ENCODE peak calls at places on chromosomes 5 and 9, in nine cellular contexts. H is CD8-positive, alpha-beta memory T cell; V is epithelial cell of esophagus; G is effector memory CD4-positive, alpha-beta T cell; X is CD4-positive, alpha-beta memory T cell; W is foreskin fibroblast; Z is adrenal gland; T is AG04449; R is astrocyte of the spinal cord. I is an unnamed sample.

GRCh38 chr9:76852026-76852425 is 53.9 kb downstream of the PRUNE2 start:
- DNase-seq in X (no peak), G (no peak), Z (no peak), V (no peak), T (no peak), W (no peak), H (no peak), R (no peak), I (no peak)

GRCh38 chr5:65390208-65390607 is 91.5 kb downstream of the ADAMTS6 start:
- DNase-seq in X (no peak), Z (no peak), T (no peak), G (no peak), W (no peak), V (no peak), R (no peak), H (no peak), I (no peak)

GRCh38 chr5:98173334-98173733 is 600.1 kb upstream of the RGMB start:
- DNase-seq in G (no peak), X (no peak), R (peak; percentile 58), T (no peak), Z (no peak), V (peak; percentile 68), W (peak; percentile 74), H (no peak), I (no peak)

GRCh38 chr5:173457482-173457881 is 129.3 kb upstream of the STC2 start:
- DNase-seq in T (no peak), G (no peak), H (no peak), W (no peak), Z (no peak), X (no peak), R (no peak), V (no peak), I (no peak)

GRCh38 chr9:134630861-134631260 is 10.7 kb upstream of the COL5A1 start:
- DNase-seq in T (no peak), R (no peak), G (no peak), Z (peak; percentile 30), W (no peak), X (no peak), V (no peak), H (no peak), I (no peak)

GRCh38 chr5:149962040-149962439 is 1.5 kb downstream of the SLC26A2 start:
- DNase-seq in G (no peak), H (no peak), X (no peak), T (no peak), R (peak; percentile 71), Z (no peak), V (peak; percentile 60), W (peak; percentile 40), I (peak; percentile 5)

GRCh38 chr9:8332871-8333270 is 533.3 kb upstream of the DMAC1 start:
- DNase-seq in R (no peak), W (no peak), H (no peak), T (no peak), Z (no peak), X (no peak), V (no peak), G (no peak), I (no peak)

GRCh38 chr9:89483592-89484474 is 14.1 kb downstream of the SEMA4D start:
- DNase-seq in T (no peak), H (peak; percentile 71), X (peak; percentile 83), R (no peak), W (no peak), Z (peak; percentile 49), V (no peak), G (peak; percentile 57), I (peak; percentile 67)

GRCh38 chr5:177098103-177098771 is 11.5 kb downstream of the FGFR4 start:
- DNase-seq in Z (no peak), T (no peak), G (no peak), R (peak; percentile 18), W (peak; percentile 46), X (no peak), H (no peak), V (no peak), I (no peak)

GRCh38 chr9:107809859-107810492 is 320.4 kb upstream of the KLF4 start:
- DNase-seq in R (peak; percentile 8), W (no peak), H (no peak), T (no peak), G (no peak), X (no peak), V (peak; percentile 84), Z (no peak), I (no peak)

GRCh38 chr5:42840279-42840678 is 28.6 kb upstream of the SELENOP start:
- DNase-seq in T (peak; percentile 74), G (no peak), R (peak; percentile 92), Z (peak; percentile 74), V (peak; percentile 15), H (no peak), X (no peak), W (peak; percentile 72), I (no peak)

GRCh38 chr5:116455061-116455460 is 119.6 kb downstream of the SEMA6A start:
- DNase-seq in V (no peak), Z (no peak), G (no peak), T (no peak), W (peak; percentile 2), X (no peak), R (peak; percentile 63), H (no peak), I (no peak)

GRCh38 chr5:37701868-37702267 is 138.0 kb downstream of the GDNF start:
- DNase-seq in G (no peak), Z (no peak), R (no peak), T (no peak), H (no peak), X (no peak), V (no peak), W (no peak), I (no peak)

GRCh38 chr5:138610468-138611294 is 35.5 kb upstream of the HSPA9 start:
- DNase-seq in G (no peak), R (no peak), H (no peak), X (no peak), W (no peak), T (no peak), Z (no peak), V (no peak), I (no peak)

DNA sequence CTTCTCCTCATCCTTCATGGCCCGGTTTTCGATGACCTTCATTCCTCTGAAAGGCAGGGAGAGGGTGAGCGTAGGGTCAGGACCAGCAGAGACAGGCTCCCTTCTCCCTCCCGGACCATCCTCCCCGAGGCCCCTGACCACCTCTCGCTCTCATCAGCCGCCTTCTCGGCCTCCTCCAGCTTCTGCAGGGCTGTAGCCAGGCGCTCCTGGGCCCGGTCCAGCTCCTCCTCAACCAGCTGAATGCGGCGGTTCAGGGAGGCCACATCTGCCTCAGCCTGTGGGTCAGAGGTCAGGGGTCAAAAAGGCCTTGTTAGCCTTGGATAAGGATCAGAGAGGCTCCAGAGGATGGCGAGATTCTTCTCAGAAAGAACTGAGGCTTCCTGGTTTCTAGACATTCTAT is 4.2 kb downstream of the TPM2 start:
- DNase-seq in V (no peak), Z (no peak), X (no peak), W (no peak), T (no peak), H (no peak), G (no peak), R (no peak), I (no peak)
- H3K4me3 ChIP-seq in V (no peak overlapping the region), Z (no peak overlapping the region), X (no peak overlapping the region), W (no peak overlapping the region), T (peak overlapping the region; percentile 34), H (no peak overlapping the region), G (no peak overlapping the region), R (no peak overlapping the region), I (no peak overlapping the region)

GRCh38 chr9:97923529-97924108 is 1.3 kb upstream of the TRMO start:
- DNase-seq in Z (peak; percentile 95), V (peak; percentile 81), R (peak; percentile 85), T (no peak), G (peak; percentile 58), H (peak; percentile 76), W (peak; percentile 57), X (peak; percentile 82), I (peak; percentile 85)
- H3K4me3 ChIP-seq in Z (no peak overlapping the region), V (peak overlapping the region; percentile 23), R (peak overlapping the region; percentile 16), T (peak overlapping the region; percentile 24), G (peak overlapping the region; percentile 3), H (peak overlapping the region; percentile 92), W (peak overlapping the region; percentile 86), X (no peak overlapping the region), I (peak overlapping the region; percentile 88)

GRCh38 chr5:135323701-135324132 is 75.3 kb downstream of the MACROH2A1 start:
- DNase-seq in W (no peak), R (no peak), T (no peak), H (no peak), Z (no peak), X (no peak), V (no peak), G (no peak), I (no peak)
- H3K4me3 ChIP-seq in W (no peak overlapping the region), R (no peak overlapping the region), T (no peak overlapping the region), H (no peak overlapping the region), Z (no peak overlapping the region), X (no peak overlapping the region), V (no peak overlapping the region), G (no peak overlapping the region), I (no peak overlapping the region)

DNA sequence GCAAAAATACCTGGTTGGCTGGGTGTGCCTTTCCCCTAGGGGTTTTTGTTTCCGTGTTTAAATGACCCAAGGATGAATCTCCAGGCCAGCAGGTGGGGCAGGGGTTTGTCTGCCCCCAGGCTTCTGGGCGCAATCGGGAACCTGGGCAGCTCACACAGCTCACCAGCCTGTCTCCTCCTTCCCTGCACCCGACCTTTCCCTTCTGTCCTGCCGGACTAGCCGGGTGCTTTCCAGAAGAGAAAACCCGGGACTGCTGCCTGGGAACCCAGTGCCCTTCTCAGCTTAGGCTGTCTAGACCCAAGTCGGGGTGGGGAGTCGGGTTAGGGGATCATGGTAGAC is 84.3 kb downstream of the DAB2IP start:
- DNase-seq in X (no peak), G (no peak), T (no peak), H (no peak), V (peak; percentile 24), W (no peak), R (no peak), Z (no peak), I (no peak)
- H3K4me3 ChIP-seq in X (no peak overlapping the region), G (no peak overlapping the region), T (no peak overlapping the region), H (no peak overlapping the region), V (peak overlapping the region; percentile 21), W (peak overlapping the region; percentile 40), R (peak overlapping the region; percentile 6), Z (no peak overlapping the region), I (no peak overlapping the region)

DNA sequence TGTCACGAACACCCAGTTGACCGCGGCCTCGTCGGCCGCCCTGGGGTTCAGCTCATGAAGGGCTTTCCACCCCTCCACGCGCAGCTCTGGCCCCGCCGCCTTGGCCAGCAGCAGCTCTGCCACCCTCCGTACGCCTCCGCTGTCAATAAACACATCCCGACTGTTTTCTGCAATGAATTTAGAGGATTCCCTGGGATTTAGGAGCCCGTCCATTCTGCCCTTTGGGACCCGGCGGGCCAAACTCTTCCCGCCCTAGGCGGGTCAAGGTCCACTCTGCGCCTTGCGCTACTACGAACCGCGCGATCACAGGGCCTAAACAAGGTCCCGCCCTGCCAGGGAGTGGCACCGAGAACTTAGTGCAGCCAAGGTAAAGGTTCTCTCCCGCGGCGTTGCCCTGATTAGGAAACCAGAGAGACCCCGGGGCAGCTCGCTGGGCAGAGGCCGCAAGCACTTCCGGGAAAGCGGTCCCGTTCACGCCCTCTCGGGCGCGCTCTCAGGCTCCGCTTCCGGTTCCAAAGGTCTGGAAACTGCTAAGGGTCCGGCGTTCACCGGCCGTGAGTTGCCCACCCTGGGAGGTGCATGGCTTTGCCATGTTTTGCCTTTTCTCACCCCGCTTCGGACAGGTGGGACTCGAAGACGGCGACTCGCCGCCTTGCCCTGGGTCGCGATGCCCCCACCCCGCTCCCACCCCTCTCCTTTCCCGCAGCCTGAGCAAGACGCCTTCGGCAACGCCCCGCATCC is 23.6 kb downstream of the HNRNPK start:
- DNase-seq in V (peak; percentile 50), Z (peak; percentile 82), H (peak; percentile 59), T (no peak), W (no peak), G (peak; percentile 33), X (peak; percentile 60), R (peak; percentile 55), I (peak; percentile 44)
- H3K4me3 ChIP-seq in V (peak overlapping the region; percentile 61), Z (peak overlapping the region; percentile 57), H (peak overlapping the region; percentile 75), T (peak overlapping the region; percentile 60), W (peak overlapping the region; percentile 60), G (peak overlapping the region; percentile 77), X (peak overlapping the region; percentile 98), R (peak overlapping the region; percentile 56), I (peak overlapping the region; percentile 88)